ENCODE peak calls at places on chromosomes 16 and 17, in four cellular contexts. One of them, this sample, is unnamed.
A peak's percentile ranks its signal among the peaks of the same experiment; 100 is the strongest.

GRCh38 chr17:78416311-78416711 is 37.9 kb downstream of the PGS1 start:
- DNase-seq in HepG2: no peak
- DNase-seq in K562: no peak
- DNase-seq in GM12878: no peak
- DNase-seq in this sample: no peak

GRCh38 chr17:7002288-7003047 is 6.6 kb downstream of the ALOX12 start:
- DNase-seq in HepG2: no peak
- DNase-seq in GM12878: no peak
- DNase-seq in K562: no peak
- DNase-seq in this sample: no peak

GRCh38 chr16:14015948-14016347 is 55.2 kb upstream of the MRTFB start:
- DNase-seq in K562: no peak
- DNase-seq in GM12878: no peak
- DNase-seq in HepG2: no peak
- DNase-seq in this sample: no peak

GRCh38 chr17:49817993-49818392 is 29.5 kb downstream of the KAT7 start:
- DNase-seq in GM12878: no peak
- DNase-seq in K562: no peak
- DNase-seq in HepG2: no peak
- DNase-seq in this sample: no peak

GRCh38 chr17:45050680-45051059 is 762 bp downstream of the DCAKD start:
- DNase-seq in K562: peak; percentile 51
- DNase-seq in HepG2: peak; percentile 60
- DNase-seq in GM12878: no peak
- DNase-seq in this sample: no peak

GRCh38 chr17:69450131-69450530 is 35.6 kb downstream of the MAP2K6 start:
- DNase-seq in K562: no peak
- DNase-seq in GM12878: no peak
- DNase-seq in HepG2: no peak
- DNase-seq in this sample: no peak

GRCh38 chr16:3467920-3468319 is 24.4 kb downstream of the NAA60 start:
- DNase-seq in K562: no peak
- DNase-seq in GM12878: no peak
- DNase-seq in HepG2: no peak
- DNase-seq in this sample: no peak

GRCh38 chr17:17940451-17940911 is 31.7 kb downstream of the TOM1L2 start:
- DNase-seq in K562: no peak
- DNase-seq in GM12878: no peak
- DNase-seq in HepG2: no peak
- DNase-seq in this sample: no peak

GRCh38 chr16:69859105-69859969 is 91.8 kb upstream of the CLEC18A start:
- DNase-seq in K562: peak; percentile 71
- DNase-seq in GM12878: no peak
- DNase-seq in HepG2: peak; percentile 93
- DNase-seq in this sample: peak; percentile 68

GRCh38 chr17:20930065-20930760 is 112.6 kb downstream of the USP22 start:
- DNase-seq in K562: no peak
- DNase-seq in GM12878: no peak
- DNase-seq in HepG2: no peak
- DNase-seq in this sample: no peak

GRCh38 chr16:27245276-27246231 is 23.0 kb downstream of the NSMCE1 start:
- DNase-seq in HepG2: no peak
- DNase-seq in GM12878: no peak
- DNase-seq in K562: peak; percentile 48
- DNase-seq in this sample: no peak

GRCh38 chr17:76995352-76996105 is 127.3 kb downstream of the MGAT5B start:
- DNase-seq in HepG2: peak; percentile 88
- DNase-seq in K562: no peak
- DNase-seq in GM12878: no peak
- DNase-seq in this sample: no peak

GRCh38 chr16:3878610-3879009 is 1.9 kb downstream of the CREBBP start:
- DNase-seq in GM12878: no peak
- DNase-seq in K562: no peak
- DNase-seq in HepG2: no peak
- DNase-seq in this sample: no peak

GRCh38 chr16:35744084-35744483 is 2284.7 kb downstream of the TP53TG3F start:
- DNase-seq in GM12878: no peak
- DNase-seq in K562: no peak
- DNase-seq in HepG2: no peak
- DNase-seq in this sample: no peak

GRCh38 chr16:8892101-8892575 is 10.0 kb downstream of the LITAFD start:
- DNase-seq in K562: no peak
- DNase-seq in HepG2: no peak
- DNase-seq in GM12878: peak; percentile 42
- DNase-seq in this sample: no peak

GRCh38 chr16:30984669-30985400 is at the start of gene HSD3B7:
- DNase-seq in HepG2: peak; percentile 80
- DNase-seq in GM12878: no peak
- DNase-seq in K562: peak; percentile 93
- DNase-seq in this sample: peak; percentile 100

GRCh38 chr16:15055141-15056053 is 477 bp downstream of the NTAN1 start:
- DNase-seq in HepG2: peak; percentile 34
- DNase-seq in K562: peak; percentile 27
- DNase-seq in GM12878: no peak
- DNase-seq in this sample: no peak

GRCh38 chr16:30748634-30749445 is 615 bp downstream of the PHKG2 start:
- DNase-seq in HepG2: no peak
- DNase-seq in K562: no peak
- DNase-seq in GM12878: no peak
- DNase-seq in this sample: peak; percentile 73

GRCh38 chr16:68369697-68370096 is 58.9 kb downstream of the PRMT7 start:
- DNase-seq in GM12878: peak; percentile 75
- DNase-seq in HepG2: no peak
- DNase-seq in K562: no peak
- DNase-seq in this sample: no peak

GRCh38 chr16:67509016-67509415 is 19.6 kb upstream of the RIPOR1 start:
- DNase-seq in HepG2: no peak
- DNase-seq in K562: peak; percentile 3
- DNase-seq in GM12878: no peak
- DNase-seq in this sample: no peak

GRCh38 chr17:68777243-68777855 is 176.2 kb upstream of the FAM20A start:
- DNase-seq in K562: peak; percentile 27
- DNase-seq in HepG2: peak; percentile 88
- DNase-seq in GM12878: no peak
- DNase-seq in this sample: peak; percentile 58

GRCh38 chr17:42399948-42400843 is 12.0 kb upstream of the STAT3 start:
- DNase-seq in GM12878: no peak
- DNase-seq in K562: no peak
- DNase-seq in HepG2: no peak
- DNase-seq in this sample: no peak

GRCh38 chr17:57906910-57907309 is 48.3 kb downstream of the CUEDC1 start:
- DNase-seq in HepG2: peak; percentile 88
- DNase-seq in K562: no peak
- DNase-seq in GM12878: no peak
- DNase-seq in this sample: no peak

GRCh38 chr16:986925-987581 is 5.5 kb downstream of the SOX8 start:
- DNase-seq in K562: no peak
- DNase-seq in GM12878: no peak
- DNase-seq in HepG2: no peak
- DNase-seq in this sample: no peak

GRCh38 chr16:50448522-50448921 is 79.7 kb upstream of the BRD7 start:
- DNase-seq in HepG2: peak; percentile 31
- DNase-seq in K562: no peak
- DNase-seq in GM12878: no peak
- DNase-seq in this sample: no peak

GRCh38 chr16:22139008-22139407 is 23.3 kb upstream of the SDR42E2 start:
- DNase-seq in K562: no peak
- DNase-seq in GM12878: no peak
- DNase-seq in HepG2: no peak
- DNase-seq in this sample: no peak

GRCh38 chr16:88681084-88681680 is 5.1 kb downstream of the SNAI3 start:
- DNase-seq in HepG2: peak; percentile 60
- DNase-seq in GM12878: no peak
- DNase-seq in K562: peak; percentile 63
- DNase-seq in this sample: peak; percentile 61

GRCh38 chr17:10447035-10447931 is 22.1 kb downstream of the MYH4 start:
- DNase-seq in GM12878: no peak
- DNase-seq in HepG2: peak; percentile 98
- DNase-seq in K562: no peak
- DNase-seq in this sample: no peak

DNA sequence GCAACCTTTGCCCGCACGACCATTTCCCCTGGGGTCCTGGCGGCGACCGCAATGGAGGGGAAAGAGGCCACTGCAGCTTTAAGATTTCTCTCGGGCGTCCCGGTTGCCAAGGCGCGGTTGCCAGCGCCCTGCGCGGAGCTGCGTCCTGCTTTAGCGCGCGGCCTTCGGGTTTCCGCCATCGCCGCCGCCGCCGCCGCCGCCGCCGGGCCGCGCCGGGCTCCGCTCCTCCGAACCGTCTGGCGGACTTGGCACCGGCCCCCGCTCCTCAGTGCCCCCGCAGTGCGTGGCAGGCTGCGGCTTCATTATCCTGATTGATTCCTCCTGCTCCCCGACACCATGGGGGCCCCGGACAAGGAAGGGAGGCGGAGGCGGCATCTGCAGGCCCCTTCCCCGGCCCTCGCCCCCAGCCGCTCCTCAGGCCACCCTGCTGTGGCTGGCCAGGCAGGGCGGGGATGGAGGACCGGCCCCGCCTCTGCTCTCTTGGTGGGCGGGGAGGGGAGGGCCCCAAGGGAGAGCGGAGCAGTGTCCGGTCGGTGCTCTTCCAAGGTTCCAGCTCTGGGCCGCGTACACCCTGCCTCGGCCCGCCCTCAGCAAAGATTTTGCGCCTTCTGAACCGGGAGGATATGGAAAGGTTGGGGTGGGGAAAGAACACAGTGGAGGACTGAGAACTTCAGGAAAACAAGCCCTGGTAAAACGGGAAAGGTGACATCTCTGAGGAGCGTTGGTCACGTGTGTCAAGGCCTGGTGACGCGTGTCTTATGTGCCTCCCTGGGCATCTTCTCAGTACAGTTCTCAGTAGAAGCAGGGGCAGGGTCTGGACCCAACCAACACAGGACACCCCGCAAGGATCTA is 34.0 kb downstream of the NEUROD2 start:
- DNase-seq in HepG2: peak; percentile 20
- DNase-seq in K562: peak; percentile 86
- DNase-seq in GM12878: no peak
- DNase-seq in this sample: peak; percentile 70
- TF ChIP-seq TARDBP in HepG2: peak; percentile 42
- TF ChIP-seq TARDBP in K562: no peak
- TF ChIP-seq TARDBP in GM12878: no peak
- TF ChIP-seq TARDBP in this sample: no peak

GRCh38 chr17:33269337-33270060 is 23.6 kb downstream of the ASIC2 start:
- DNase-seq in HepG2: no peak
- DNase-seq in K562: no peak
- DNase-seq in GM12878: no peak
- DNase-seq in this sample: no peak

GRCh38 chr17:33267881-33268548 is 25.1 kb downstream of the ASIC2 start:
- DNase-seq in HepG2: no peak
- DNase-seq in K562: no peak
- DNase-seq in GM12878: no peak
- DNase-seq in this sample: no peak

GRCh38 chr17:33266116-33266515 is 27.0 kb downstream of the ASIC2 start:
- DNase-seq in K562: no peak
- DNase-seq in HepG2: no peak
- DNase-seq in GM12878: no peak
- DNase-seq in this sample: no peak

GRCh38 chr17:33267279-33267790 is 25.8 kb downstream of the ASIC2 start:
- DNase-seq in K562: no peak
- DNase-seq in GM12878: no peak
- DNase-seq in HepG2: no peak
- DNase-seq in this sample: no peak

GRCh38 chr17:33266611-33267010 is 26.5 kb downstream of the ASIC2 start:
- DNase-seq in HepG2: no peak
- DNase-seq in K562: no peak
- DNase-seq in GM12878: no peak
- DNase-seq in this sample: no peak
- TF ChIP-seq FOXM1 in HepG2: no peak
- TF ChIP-seq FOXM1 in K562: no peak
- TF ChIP-seq FOXM1 in GM12878: no peak
- TF ChIP-seq FOXM1 in this sample: no peak

DNA sequence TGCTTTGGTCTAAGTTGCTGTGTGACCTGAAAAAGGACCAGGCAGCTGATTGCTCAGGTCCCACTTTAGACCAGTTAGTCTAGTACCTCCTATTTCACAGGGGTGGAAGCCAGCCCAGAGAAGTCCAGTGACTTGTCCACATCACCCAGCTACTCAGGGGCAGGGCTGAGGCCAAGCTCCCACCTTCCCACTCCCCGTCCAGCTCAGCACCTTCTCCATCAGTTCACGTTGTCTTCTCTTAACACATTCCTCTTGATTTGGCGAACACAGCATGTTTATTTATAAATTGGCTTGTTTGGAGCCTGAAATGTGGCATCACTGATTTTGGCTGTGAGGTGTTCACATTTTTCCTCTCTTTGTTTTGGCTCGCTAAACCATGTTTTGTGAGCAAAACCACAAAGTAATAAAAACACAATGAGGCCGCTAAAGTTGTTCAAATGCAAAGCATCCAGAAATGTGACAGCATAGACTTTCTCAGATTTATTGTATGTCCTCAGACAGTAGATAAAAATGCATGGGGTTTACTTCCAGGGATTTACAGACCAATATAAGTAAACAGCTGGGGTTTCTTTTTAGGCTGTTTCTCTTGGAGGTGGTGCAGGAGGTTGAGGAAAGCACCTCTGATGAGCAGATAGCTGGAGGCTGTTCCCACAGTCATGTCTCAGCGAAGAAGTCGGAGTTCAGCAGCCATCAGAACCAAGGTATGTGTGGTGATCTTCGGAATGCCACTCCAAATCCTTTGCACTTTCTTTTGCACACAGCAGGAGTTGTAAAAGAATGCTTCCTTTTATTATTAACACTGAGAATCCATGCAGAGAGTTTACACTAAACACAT is 88.4 kb downstream of the PLXDC1 start:
- DNase-seq in K562: no peak
- DNase-seq in GM12878: no peak
- DNase-seq in HepG2: no peak
- DNase-seq in this sample: no peak
- TF ChIP-seq TARDBP in K562: no peak
- TF ChIP-seq TARDBP in GM12878: no peak
- TF ChIP-seq TARDBP in HepG2: no peak
- TF ChIP-seq TARDBP in this sample: no peak

DNA sequence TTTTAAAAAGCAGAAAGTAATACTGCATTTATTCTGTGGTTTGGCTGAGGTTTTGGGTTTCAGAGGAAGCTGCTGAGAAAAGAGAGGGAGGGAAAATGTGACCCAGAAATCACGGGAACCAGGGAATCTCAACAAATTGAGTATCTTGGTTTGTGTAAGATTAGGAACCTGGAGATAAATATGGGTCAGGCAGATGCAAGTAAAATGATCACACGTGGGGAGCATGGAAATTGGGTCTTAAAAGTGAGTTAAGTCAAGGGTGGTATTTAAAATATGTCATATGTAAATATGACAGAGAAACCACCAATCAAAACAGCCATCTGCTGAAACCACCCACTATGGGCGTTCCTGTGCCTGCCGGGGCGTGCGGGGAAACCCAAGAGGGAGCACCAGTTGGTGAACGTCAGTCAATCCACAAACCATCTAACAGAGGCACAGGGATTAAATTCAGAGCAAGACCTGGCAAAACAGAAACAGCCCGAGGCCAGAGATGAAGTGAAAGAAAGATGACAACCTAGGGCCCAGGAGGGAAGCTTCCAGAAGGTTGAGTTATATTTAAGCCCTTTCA is 33.4 kb downstream of the CDH13 start:
- DNase-seq in HepG2: no peak
- DNase-seq in GM12878: no peak
- DNase-seq in K562: no peak
- DNase-seq in this sample: no peak
- TF ChIP-seq FOXM1 in HepG2: no peak
- TF ChIP-seq FOXM1 in GM12878: no peak
- TF ChIP-seq FOXM1 in K562: no peak
- TF ChIP-seq FOXM1 in this sample: no peak

GRCh38 chr17:13541032-13541480 is 60.7 kb downstream of the HS3ST3A1 start:
- DNase-seq in HepG2: no peak
- DNase-seq in GM12878: no peak
- DNase-seq in K562: no peak
- DNase-seq in this sample: no peak
- TF ChIP-seq TARDBP in HepG2: no peak
- TF ChIP-seq TARDBP in GM12878: no peak
- TF ChIP-seq TARDBP in K562: no peak
- TF ChIP-seq TARDBP in this sample: no peak